ENCODE peak calls at places on chromosomes 6 and 20, in ten cellular contexts. V is heart right ventricle, I is psoas muscle, R is astrocyte, W is pancreas, O is cardiac muscle cell, G is transverse colon, E is GM20000, H is foreskin fibroblast, U is OCI-LY7. P is an unnamed sample.

GRCh38 chr6:157258878-157259277 is 64.4 kb downstream of the TMEM242 start:
- DNase-seq in V (no peak), I (no peak), R (no peak), W (no peak), O (no peak), G (no peak), E (no peak), H (no peak), U (no peak), P (no peak)

GRCh38 chr6:41937881-41938574 is 3.6 kb downstream of the CCND3 start:
- DNase-seq in V (peak; percentile 40), I (no peak), R (no peak), W (no peak), O (no peak), G (no peak), E (no peak), H (peak; percentile 36), U (peak; percentile 40), P (no peak)

GRCh38 chr6:43434441-43434840 is 7.1 kb downstream of the ABCC10 start:
- DNase-seq in V (no peak), I (no peak), R (no peak), W (no peak), O (no peak), G (no peak), E (no peak), H (no peak), U (no peak), P (no peak)

GRCh38 chr6:87909849-87910248 is 137.8 kb upstream of the SPACA1 start:
- DNase-seq in V (no peak), I (no peak), R (peak; percentile 95), W (no peak), O (no peak), G (no peak), E (no peak), H (peak; percentile 52), U (no peak), P (no peak)

GRCh38 chr6:79538481-79538971 is 1.3 kb upstream of the LCA5 start:
- DNase-seq in V (no peak), I (no peak), R (no peak), W (no peak), O (no peak), G (no peak), E (no peak), H (peak; percentile 34), U (no peak), P (no peak)

GRCh38 chr6:142918339-142919042 is 26.5 kb downstream of the HIVEP2 start:
- DNase-seq in V (no peak), I (peak; percentile 62), R (no peak), W (no peak), O (no peak), G (no peak), E (no peak), H (peak; percentile 68), U (no peak), P (no peak)

GRCh38 chr6:108765495-108765894 is 82.7 kb upstream of the ARMC2 start:
- DNase-seq in V (no peak), I (no peak), R (no peak), W (no peak), O (no peak), G (no peak), E (no peak), H (no peak), U (no peak), P (no peak)

GRCh38 chr20:14446446-14446845 is 109.0 kb upstream of the FLRT3 start:
- DNase-seq in V (no peak), I (no peak), R (no peak), W (no peak), O (no peak), G (no peak), E (no peak), H (peak; percentile 64), U (no peak), P (no peak)

GRCh38 chr20:50146732-50147662 is 6.5 kb downstream of the PEDS1 start:
- DNase-seq in V (no peak), I (peak; percentile 66), R (peak; percentile 41), W (no peak), O (no peak), G (peak; percentile 66), E (peak; percentile 71), H (peak; percentile 42), U (peak; percentile 62), P (no peak)

GRCh38 chr6:20819774-20820400 is 285.6 kb downstream of the CDKAL1 start:
- DNase-seq in V (no peak), I (no peak), R (no peak), W (no peak), O (no peak), G (no peak), E (no peak), H (no peak), U (no peak), P (no peak)

GRCh38 chr6:84242265-84242664 is 14.8 kb upstream of the CEP162 start:
- DNase-seq in V (no peak), I (no peak), R (no peak), W (no peak), O (no peak), G (no peak), E (peak; percentile 31), H (no peak), U (no peak), P (no peak)

GRCh38 chr6:157551041-157551832 is 170.2 kb downstream of the ZDHHC14 start:
- DNase-seq in V (no peak), I (no peak), R (no peak), W (no peak), O (no peak), G (no peak), E (no peak), H (no peak), U (no peak), P (no peak)

GRCh38 chr6:21922086-21922485 is 328.5 kb downstream of the SOX4 start:
- DNase-seq in V (no peak), I (no peak), R (peak; percentile 84), W (no peak), O (no peak), G (no peak), E (no peak), H (peak; percentile 13), U (no peak), P (no peak)

GRCh38 chr20:38590682-38591483 is 9.9 kb downstream of the ADIG start:
- DNase-seq in V (no peak), I (no peak), R (no peak), W (no peak), O (no peak), G (no peak), E (no peak), H (no peak), U (no peak), P (no peak)

DNA sequence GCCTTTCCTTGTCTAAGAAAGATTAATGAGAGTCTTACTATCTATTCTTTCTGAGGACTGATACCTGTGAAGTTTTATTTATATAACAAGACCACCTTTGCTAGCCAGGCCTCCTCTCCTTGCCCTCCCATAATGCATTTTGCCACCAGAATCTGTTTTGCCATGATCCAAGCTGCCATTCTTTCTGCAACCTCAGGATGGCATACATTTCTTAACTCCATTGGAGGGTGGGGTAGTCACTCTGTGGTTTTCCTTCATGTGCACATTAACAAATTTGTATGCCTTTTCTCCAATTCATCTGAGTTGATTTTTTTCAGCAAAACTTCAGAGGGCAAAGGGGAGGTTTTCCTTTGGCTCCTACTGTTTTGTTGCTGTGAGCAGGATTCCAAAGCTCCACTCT is 26.4 kb upstream of the ENPP4 start:
- DNase-seq in V (no peak), I (no peak), R (no peak), W (no peak), O (no peak), G (no peak), E (no peak), H (no peak), U (no peak), P (no peak)
- TF ChIP-seq CTCF in V (peak; percentile 30), I (peak; percentile 24), R (no peak), W (no peak), O (no peak), G (no peak), E (no peak), H (no peak), U (no peak), P (no peak)

GRCh38 chr6:4728949-4729348 is 47.3 kb upstream of the CDYL start:
- DNase-seq in V (no peak), I (no peak), R (no peak), W (no peak), O (no peak), G (no peak), E (no peak), H (no peak), U (no peak), P (no peak)

GRCh38 chr6:4731996-4732395 is 44.2 kb upstream of the CDYL start:
- DNase-seq in V (no peak), I (no peak), R (no peak), W (no peak), O (no peak), G (no peak), E (no peak), H (no peak), U (no peak), P (no peak)

GRCh38 chr6:4728436-4728769 is 47.8 kb upstream of the CDYL start:
- DNase-seq in V (no peak), I (no peak), R (no peak), W (no peak), O (no peak), G (no peak), E (no peak), H (no peak), U (no peak), P (no peak)

GRCh38 chr6:4727236-4727635 is 49.0 kb upstream of the CDYL start:
- DNase-seq in V (no peak), I (no peak), R (no peak), W (no peak), O (no peak), G (no peak), E (no peak), H (no peak), U (no peak), P (no peak)

GRCh38 chr6:4727671-4728435 is 48.4 kb upstream of the CDYL start:
- DNase-seq in V (no peak), I (no peak), R (peak; percentile 12), W (no peak), O (peak; percentile 60), G (peak; percentile 63), E (peak; percentile 34), H (no peak), U (peak; percentile 33), P (no peak)
- TF ChIP-seq CTCF in V (no peak), I (no peak), R (no peak), W (no peak), O (no peak), G (no peak), E (no peak), H (no peak), U (peak; percentile 39), P (no peak)

GRCh38 chr6:116218172-116218633 is 35.7 kb downstream of the TSPYL4 start:
- DNase-seq in V (no peak), I (no peak), R (no peak), W (no peak), O (no peak), G (no peak), E (no peak), H (peak; percentile 21), U (peak; percentile 33), P (no peak)
- TF ChIP-seq CTCF in V (peak; percentile 74), I (peak; percentile 44), R (peak; percentile 35), W (peak; percentile 9), O (peak; percentile 46), G (peak; percentile 18), E (no peak), H (no peak), U (peak; percentile 89), P (peak; percentile 71)

DNA sequence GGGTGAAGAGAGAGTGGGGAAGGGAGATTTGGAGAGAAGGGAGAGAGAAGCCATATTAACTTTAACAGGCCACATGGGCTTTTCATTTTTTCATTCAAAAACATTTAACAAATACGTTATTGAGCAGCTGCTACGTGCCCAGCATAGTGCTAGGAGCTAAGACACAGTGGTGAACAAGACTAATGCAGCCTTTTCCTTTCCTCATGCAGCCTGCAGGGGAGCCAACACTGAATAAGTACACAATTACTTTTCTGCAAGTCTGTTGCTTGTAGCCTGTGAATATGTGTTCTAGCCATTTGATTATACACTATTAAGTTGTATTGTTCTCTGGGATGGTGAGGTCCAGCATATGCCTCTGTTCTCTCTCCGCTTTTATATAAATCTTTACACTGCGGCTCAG is 1.9 kb upstream of the BLOC1S5 start:
- DNase-seq in V (no peak), I (no peak), R (no peak), W (no peak), O (no peak), G (no peak), E (no peak), H (peak; percentile 6), U (peak; percentile 34), P (no peak)
- TF ChIP-seq CTCF in V (no peak), I (no peak), R (no peak), W (no peak), O (no peak), G (no peak), E (no peak), H (no peak), U (peak; percentile 29), P (peak; percentile 18)